ENCODE peak calls at places on chromosome 13, in four cellular contexts. I is neural progenitor cell; W is breast epithelium; D is naive thymus-derived CD4-positive, alpha-beta T cell. G is an unnamed sample.

GRCh38 chr13:27775943-27776342 is 16.3 kb upstream of the GSX1 start:
- DNase-seq in I (peak; percentile 66), W (no peak), D (no peak), G (peak; percentile 43)

GRCh38 chr13:35343417-35343816 is 133.1 kb downstream of the MAB21L1 start:
- DNase-seq in I (no peak), W (no peak), D (no peak), G (no peak)

GRCh38 chr13:105817011-105817410 is 718.5 kb downstream of the EFNB2 start:
- DNase-seq in I (peak; percentile 36), W (no peak), D (no peak), G (peak; percentile 44)

GRCh38 chr13:86051134-86052103 is 252.2 kb upstream of the SLITRK6 start:
- DNase-seq in I (no peak), W (no peak), D (no peak), G (no peak)

GRCh38 chr13:35953537-35954206 is 177.5 kb downstream of the DCLK1 start:
- DNase-seq in I (peak; percentile 86), W (peak; percentile 57), D (no peak), G (peak; percentile 8)

GRCh38 chr13:39938591-39938990 is 283.1 kb downstream of the COG6 start:
- DNase-seq in I (no peak), W (no peak), D (no peak), G (no peak)

GRCh38 chr13:109275848-109276247 is 510.5 kb downstream of the IRS2 start:
- DNase-seq in I (peak; percentile 60), W (no peak), D (no peak), G (peak; percentile 14)

GRCh38 chr13:73914119-73914518 is 220.1 kb downstream of the KLF12 start:
- DNase-seq in I (no peak), W (no peak), D (no peak), G (no peak)

GRCh38 chr13:49503951-49504350 is 8.2 kb downstream of the PHF11 start:
- DNase-seq in I (no peak), W (no peak), D (no peak), G (no peak)

GRCh38 chr13:29594310-29594709 is 1.2 kb downstream of the SLC7A1 start:
- DNase-seq in I (peak; percentile 52), W (peak; percentile 51), D (no peak), G (peak; percentile 68)

GRCh38 chr13:91318886-91319285 is 28.6 kb upstream of the MIR17HG start:
- DNase-seq in I (no peak), W (no peak), D (no peak), G (no peak)

GRCh38 chr13:84137292-84137691 is 255.0 kb upstream of the SLITRK1 start:
- DNase-seq in I (no peak), W (no peak), D (no peak), G (peak; percentile 35)

GRCh38 chr13:35354305-35354704 is 122.2 kb downstream of the MAB21L1 start:
- DNase-seq in I (no peak), W (no peak), D (no peak), G (no peak)

GRCh38 chr13:19085258-19085657 is 96.4 kb downstream of the TUBA3C start:
- DNase-seq in I (no peak), W (no peak), D (no peak), G (no peak)

GRCh38 chr13:29550589-29550988 is 44.9 kb downstream of the SLC7A1 start:
- DNase-seq in I (no peak), W (no peak), D (no peak), G (no peak)

GRCh38 chr13:48412100-48412556 is 785 bp downstream of the LPAR6 start:
- DNase-seq in I (no peak), W (no peak), D (no peak), G (peak; percentile 41)

GRCh38 chr13:48234652-48235099 is 1.7 kb downstream of the ITM2B start:
- DNase-seq in I (no peak), W (no peak), D (no peak), G (no peak)

GRCh38 chr13:39602614-39603366 is at the start of gene LHFPL6:
- DNase-seq in I (peak; percentile 90), W (peak; percentile 66), D (peak; percentile 19), G (peak; percentile 25)

GRCh38 chr13:25214371-25215252 is 42.5 kb upstream of the AMER2 start:
- DNase-seq in I (no peak), W (no peak), D (no peak), G (no peak)

GRCh38 chr13:113815151-113816058 is 48.5 kb downstream of the GAS6 start:
- DNase-seq in I (no peak), W (no peak), D (no peak), G (no peak)

GRCh38 chr13:95420501-95420900 is 119.2 kb upstream of the ABCC4 start:
- DNase-seq in I (peak; percentile 21), W (no peak), D (no peak), G (no peak)

GRCh38 chr13:80988752-80989151 is 647.8 kb upstream of the SPRY2 start:
- DNase-seq in I (peak; percentile 65), W (no peak), D (no peak), G (no peak)

GRCh38 chr13:113663934-113664333 is 3.1 kb upstream of the GRK1 start:
- DNase-seq in I (no peak), W (no peak), D (no peak), G (no peak)

DNA sequence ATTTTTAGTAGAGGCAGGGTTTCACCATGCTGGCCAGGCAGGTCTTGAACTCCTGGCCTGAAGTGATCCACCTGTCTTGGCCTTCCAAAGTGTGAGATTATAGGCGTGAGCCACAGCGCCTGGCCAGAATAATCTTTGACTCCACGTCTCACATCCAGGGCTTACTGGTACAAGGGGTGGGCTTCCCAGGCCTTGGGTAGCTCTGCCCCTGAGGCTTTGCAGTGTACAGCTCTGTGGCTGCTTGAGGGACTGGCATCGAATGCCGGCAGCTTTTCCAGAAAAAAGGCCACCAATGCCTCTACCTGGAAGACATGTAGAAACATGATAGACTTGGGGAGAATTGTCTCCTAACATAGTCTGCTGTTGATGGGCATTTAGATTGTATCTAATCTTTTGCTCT is 57.8 kb downstream of the NDFIP2 start:
- DNase-seq in I (no peak), W (no peak), D (no peak), G (no peak)
- H3K27ac ChIP-seq in I (no peak overlapping the region), W (no peak overlapping the region), D (no peak overlapping the region), G (no peak overlapping the region)

DNA sequence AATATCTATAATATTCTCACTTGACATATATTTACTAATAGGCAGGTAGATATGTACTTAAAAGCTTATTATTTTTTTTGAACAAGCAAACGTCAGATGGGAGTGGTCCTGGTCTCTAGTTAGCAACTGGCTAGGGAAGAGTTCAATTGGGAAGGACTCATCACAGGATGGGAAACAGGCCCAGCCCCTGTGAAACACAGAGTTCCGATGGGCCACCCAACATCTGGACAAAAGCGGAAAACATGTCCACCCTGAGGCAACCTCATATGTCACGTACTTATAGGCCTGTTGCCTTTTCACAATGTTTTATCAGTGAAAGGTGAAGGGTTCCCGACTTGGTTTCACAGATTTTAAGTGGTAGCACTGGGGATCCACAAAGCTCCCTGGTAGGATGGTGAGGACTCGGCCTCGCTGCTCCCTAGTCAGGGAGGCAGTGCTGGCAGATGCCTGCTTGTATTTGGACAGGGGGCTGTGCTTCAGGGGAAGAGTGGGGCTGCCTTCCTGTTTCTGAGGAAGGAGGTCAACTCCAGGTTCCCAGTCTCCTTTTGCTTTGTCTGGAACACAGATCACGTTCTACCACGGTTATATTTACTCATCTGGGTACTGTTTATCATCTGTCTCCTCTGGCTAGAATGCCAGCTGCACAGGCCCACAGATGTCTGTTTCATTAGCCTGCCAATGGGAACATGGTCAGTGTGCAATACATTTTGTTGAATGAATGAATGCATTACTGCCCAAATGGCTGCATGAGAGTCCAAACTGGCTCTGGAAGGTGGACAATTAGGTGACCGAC is 49.4 kb upstream of the SLC15A1 start:
- DNase-seq in I (no peak), W (no peak), D (no peak), G (no peak)
- H3K27ac ChIP-seq in I (no peak overlapping the region), W (no peak overlapping the region), D (no peak overlapping the region), G (peak overlapping the region; percentile 93)

DNA sequence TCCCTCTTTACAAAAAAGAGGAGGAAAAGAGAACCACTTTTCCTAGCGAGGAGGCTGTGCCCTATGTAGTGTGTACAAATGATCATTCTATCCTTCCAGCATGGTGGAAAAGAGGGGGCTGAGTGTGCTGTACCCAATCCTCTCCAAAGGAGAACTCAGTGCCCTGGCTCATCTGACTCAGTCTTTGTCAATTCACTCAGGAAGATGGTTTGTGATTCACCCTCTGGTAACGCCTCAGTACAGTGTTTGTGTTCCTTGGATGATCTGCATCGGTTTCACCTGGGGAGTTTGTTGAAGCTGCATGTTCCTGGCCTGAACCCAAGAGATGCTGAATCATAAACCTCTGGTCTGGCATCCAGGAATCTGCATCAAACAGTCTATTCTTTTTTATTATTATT is 18.3 kb upstream of the ENOX1 start:
- DNase-seq in I (no peak), W (no peak), D (no peak), G (no peak)
- H3K27ac ChIP-seq in I (no peak overlapping the region), W (no peak overlapping the region), D (no peak overlapping the region), G (no peak overlapping the region)

GRCh38 chr13:30607908-30608307 is 9.8 kb upstream of the USPL1 start:
- DNase-seq in I (no peak), W (no peak), D (peak; percentile 11), G (peak; percentile 63)
- H3K27ac ChIP-seq in I (no peak overlapping the region), W (no peak overlapping the region), D (peak overlapping the region; percentile 24), G (no peak overlapping the region)